ENCODE peak calls at places on chromosome 6, in ten cellular contexts. One of them, this sample, is unnamed. For H3K4me1, the result is how much of the 10 kb centered on the place peaks cover.

GRCh38 chr6:28742668-28743270 is 181.0 kb downstream of the TRIM27 start:
- DNase-seq in neural progenitor cell: peak
- DNase-seq in effector memory CD4-positive, alpha-beta T cell: no peak
- DNase-seq in testis: peak
- DNase-seq in stomach: no peak
- DNase-seq in heart right ventricle: no peak
- DNase-seq in psoas muscle: no peak
- DNase-seq in left ventricle myocardium inferior: no peak
- DNase-seq in neuronal stem cell: no peak
- DNase-seq in HAP-1: peak
- DNase-seq in this sample: no peak

GRCh38 chr6:137914530-137915193 is 47.6 kb downstream of the TNFAIP3 start:
- DNase-seq in neural progenitor cell: no peak
- DNase-seq in effector memory CD4-positive, alpha-beta T cell: no peak
- DNase-seq in testis: no peak
- DNase-seq in stomach: no peak
- DNase-seq in heart right ventricle: no peak
- DNase-seq in psoas muscle: no peak
- DNase-seq in left ventricle myocardium inferior: no peak
- DNase-seq in neuronal stem cell: no peak
- DNase-seq in HAP-1: no peak
- DNase-seq in this sample: no peak

GRCh38 chr6:72748759-72749158 is 126.9 kb downstream of the KCNQ5 start:
- DNase-seq in neural progenitor cell: no peak
- DNase-seq in effector memory CD4-positive, alpha-beta T cell: no peak
- DNase-seq in testis: no peak
- DNase-seq in stomach: no peak
- DNase-seq in heart right ventricle: no peak
- DNase-seq in psoas muscle: no peak
- DNase-seq in left ventricle myocardium inferior: no peak
- DNase-seq in neuronal stem cell: no peak
- DNase-seq in HAP-1: no peak
- DNase-seq in this sample: no peak

GRCh38 chr6:35415065-35415880 is 36.9 kb upstream of the FANCE start:
- DNase-seq in neural progenitor cell: peak
- DNase-seq in effector memory CD4-positive, alpha-beta T cell: no peak
- DNase-seq in testis: peak
- DNase-seq in stomach: peak
- DNase-seq in heart right ventricle: peak
- DNase-seq in psoas muscle: peak
- DNase-seq in left ventricle myocardium inferior: peak
- DNase-seq in neuronal stem cell: peak
- DNase-seq in HAP-1: no peak
- DNase-seq in this sample: peak

GRCh38 chr6:130482645-130483390 is 117.0 kb downstream of the TMEM200A start:
- DNase-seq in neural progenitor cell: no peak
- DNase-seq in effector memory CD4-positive, alpha-beta T cell: no peak
- DNase-seq in testis: no peak
- DNase-seq in stomach: no peak
- DNase-seq in heart right ventricle: no peak
- DNase-seq in psoas muscle: no peak
- DNase-seq in left ventricle myocardium inferior: no peak
- DNase-seq in neuronal stem cell: no peak
- DNase-seq in HAP-1: no peak
- DNase-seq in this sample: no peak

GRCh38 chr6:62272118-62272517 is 13.9 kb downstream of the KHDRBS2 start:
- DNase-seq in neural progenitor cell: no peak
- DNase-seq in effector memory CD4-positive, alpha-beta T cell: no peak
- DNase-seq in testis: no peak
- DNase-seq in stomach: no peak
- DNase-seq in heart right ventricle: no peak
- DNase-seq in psoas muscle: no peak
- DNase-seq in left ventricle myocardium inferior: no peak
- DNase-seq in neuronal stem cell: no peak
- DNase-seq in HAP-1: no peak
- DNase-seq in this sample: no peak

GRCh38 chr6:117951783-117952182 is 44.7 kb downstream of the SLC35F1 start:
- DNase-seq in neural progenitor cell: peak
- DNase-seq in effector memory CD4-positive, alpha-beta T cell: no peak
- DNase-seq in testis: no peak
- DNase-seq in stomach: no peak
- DNase-seq in heart right ventricle: no peak
- DNase-seq in psoas muscle: no peak
- DNase-seq in left ventricle myocardium inferior: no peak
- DNase-seq in neuronal stem cell: peak
- DNase-seq in HAP-1: no peak
- DNase-seq in this sample: no peak

GRCh38 chr6:170265655-170266054 is 25.2 kb downstream of the DLL1 start:
- DNase-seq in neural progenitor cell: no peak
- DNase-seq in effector memory CD4-positive, alpha-beta T cell: no peak
- DNase-seq in testis: no peak
- DNase-seq in stomach: peak
- DNase-seq in heart right ventricle: peak
- DNase-seq in psoas muscle: peak
- DNase-seq in left ventricle myocardium inferior: peak
- DNase-seq in neuronal stem cell: no peak
- DNase-seq in HAP-1: no peak
- DNase-seq in this sample: peak

GRCh38 chr6:124530926-124531325 is 431.3 kb upstream of the RNF217 start:
- DNase-seq in neural progenitor cell: no peak
- DNase-seq in effector memory CD4-positive, alpha-beta T cell: no peak
- DNase-seq in testis: no peak
- DNase-seq in stomach: no peak
- DNase-seq in heart right ventricle: no peak
- DNase-seq in psoas muscle: no peak
- DNase-seq in left ventricle myocardium inferior: no peak
- DNase-seq in neuronal stem cell: no peak
- DNase-seq in HAP-1: no peak
- DNase-seq in this sample: no peak

GRCh38 chr6:120526576-120526975 is 807.7 kb downstream of the TBC1D32 start:
- DNase-seq in neural progenitor cell: no peak
- DNase-seq in effector memory CD4-positive, alpha-beta T cell: no peak
- DNase-seq in testis: no peak
- DNase-seq in stomach: no peak
- DNase-seq in heart right ventricle: no peak
- DNase-seq in psoas muscle: no peak
- DNase-seq in left ventricle myocardium inferior: no peak
- DNase-seq in neuronal stem cell: no peak
- DNase-seq in HAP-1: no peak
- DNase-seq in this sample: no peak
- H3K4me1 ChIP-seq in neural progenitor cell: under half
- H3K4me1 ChIP-seq in effector memory CD4-positive, alpha-beta T cell: under half
- H3K4me1 ChIP-seq in testis: under half
- H3K4me1 ChIP-seq in stomach: under half
- H3K4me1 ChIP-seq in heart right ventricle: under half
- H3K4me1 ChIP-seq in psoas muscle: under half
- H3K4me1 ChIP-seq in left ventricle myocardium inferior: under half
- H3K4me1 ChIP-seq in neuronal stem cell: under half
- H3K4me1 ChIP-seq in HAP-1: under half
- H3K4me1 ChIP-seq in this sample: under half

GRCh38 chr6:151773382-151773781 is 34.1 kb upstream of the ESR1 start:
- DNase-seq in neural progenitor cell: no peak
- DNase-seq in effector memory CD4-positive, alpha-beta T cell: no peak
- DNase-seq in testis: no peak
- DNase-seq in stomach: no peak
- DNase-seq in heart right ventricle: no peak
- DNase-seq in psoas muscle: no peak
- DNase-seq in left ventricle myocardium inferior: no peak
- DNase-seq in neuronal stem cell: no peak
- DNase-seq in HAP-1: no peak
- DNase-seq in this sample: no peak
- H3K4me1 ChIP-seq in neural progenitor cell: under half
- H3K4me1 ChIP-seq in effector memory CD4-positive, alpha-beta T cell: under half
- H3K4me1 ChIP-seq in testis: under half
- H3K4me1 ChIP-seq in stomach: under half
- H3K4me1 ChIP-seq in heart right ventricle: under half
- H3K4me1 ChIP-seq in psoas muscle: under half
- H3K4me1 ChIP-seq in left ventricle myocardium inferior: under half
- H3K4me1 ChIP-seq in neuronal stem cell: under half
- H3K4me1 ChIP-seq in HAP-1: under half
- H3K4me1 ChIP-seq in this sample: under half

GRCh38 chr6:108582618-108583017 is 21.9 kb downstream of the FOXO3 start:
- DNase-seq in neural progenitor cell: no peak
- DNase-seq in effector memory CD4-positive, alpha-beta T cell: no peak
- DNase-seq in testis: no peak
- DNase-seq in stomach: no peak
- DNase-seq in heart right ventricle: no peak
- DNase-seq in psoas muscle: no peak
- DNase-seq in left ventricle myocardium inferior: no peak
- DNase-seq in neuronal stem cell: no peak
- DNase-seq in HAP-1: no peak
- DNase-seq in this sample: no peak
- H3K4me1 ChIP-seq in neural progenitor cell: under half
- H3K4me1 ChIP-seq in effector memory CD4-positive, alpha-beta T cell: under half
- H3K4me1 ChIP-seq in testis: half or more
- H3K4me1 ChIP-seq in stomach: half or more
- H3K4me1 ChIP-seq in heart right ventricle: half or more
- H3K4me1 ChIP-seq in psoas muscle: half or more
- H3K4me1 ChIP-seq in left ventricle myocardium inferior: half or more
- H3K4me1 ChIP-seq in neuronal stem cell: under half
- H3K4me1 ChIP-seq in HAP-1: under half
- H3K4me1 ChIP-seq in this sample: half or more

DNA sequence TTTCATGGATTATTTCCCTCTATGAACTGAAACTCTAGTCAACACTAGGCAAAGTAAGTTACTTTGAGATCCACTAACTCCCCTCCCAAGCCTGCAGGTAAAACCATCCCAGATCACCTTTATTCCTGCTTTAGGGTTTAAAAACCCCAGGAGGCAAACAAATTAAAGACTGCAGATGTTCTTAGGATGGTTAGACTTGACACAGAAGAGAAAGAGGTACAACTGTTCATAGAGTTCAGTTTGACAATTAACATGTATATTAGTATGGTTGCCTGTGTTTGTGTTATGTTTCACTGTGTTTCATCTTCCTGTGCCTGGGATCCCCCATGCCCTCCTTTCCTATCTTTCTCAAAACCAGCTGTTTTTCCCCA is 53.5 kb downstream of the RREB1 start:
- DNase-seq in neural progenitor cell: no peak
- DNase-seq in effector memory CD4-positive, alpha-beta T cell: no peak
- DNase-seq in testis: no peak
- DNase-seq in stomach: no peak
- DNase-seq in heart right ventricle: no peak
- DNase-seq in psoas muscle: no peak
- DNase-seq in left ventricle myocardium inferior: no peak
- DNase-seq in neuronal stem cell: no peak
- DNase-seq in HAP-1: no peak
- DNase-seq in this sample: no peak
- H3K4me1 ChIP-seq in neural progenitor cell: under half
- H3K4me1 ChIP-seq in effector memory CD4-positive, alpha-beta T cell: under half
- H3K4me1 ChIP-seq in testis: under half
- H3K4me1 ChIP-seq in stomach: half or more
- H3K4me1 ChIP-seq in heart right ventricle: half or more
- H3K4me1 ChIP-seq in psoas muscle: half or more
- H3K4me1 ChIP-seq in left ventricle myocardium inferior: half or more
- H3K4me1 ChIP-seq in neuronal stem cell: under half
- H3K4me1 ChIP-seq in HAP-1: under half
- H3K4me1 ChIP-seq in this sample: half or more

GRCh38 chr6:116685437-116685993 is 4.5 kb downstream of the KPNA5 start:
- DNase-seq in neural progenitor cell: no peak
- DNase-seq in effector memory CD4-positive, alpha-beta T cell: no peak
- DNase-seq in testis: no peak
- DNase-seq in stomach: no peak
- DNase-seq in heart right ventricle: no peak
- DNase-seq in psoas muscle: no peak
- DNase-seq in left ventricle myocardium inferior: no peak
- DNase-seq in neuronal stem cell: no peak
- DNase-seq in HAP-1: no peak
- DNase-seq in this sample: no peak

GRCh38 chr6:116695398-116695797 is 14.4 kb downstream of the KPNA5 start:
- DNase-seq in neural progenitor cell: no peak
- DNase-seq in effector memory CD4-positive, alpha-beta T cell: no peak
- DNase-seq in testis: no peak
- DNase-seq in stomach: no peak
- DNase-seq in heart right ventricle: no peak
- DNase-seq in psoas muscle: no peak
- DNase-seq in left ventricle myocardium inferior: no peak
- DNase-seq in neuronal stem cell: no peak
- DNase-seq in HAP-1: no peak
- DNase-seq in this sample: no peak

DNA sequence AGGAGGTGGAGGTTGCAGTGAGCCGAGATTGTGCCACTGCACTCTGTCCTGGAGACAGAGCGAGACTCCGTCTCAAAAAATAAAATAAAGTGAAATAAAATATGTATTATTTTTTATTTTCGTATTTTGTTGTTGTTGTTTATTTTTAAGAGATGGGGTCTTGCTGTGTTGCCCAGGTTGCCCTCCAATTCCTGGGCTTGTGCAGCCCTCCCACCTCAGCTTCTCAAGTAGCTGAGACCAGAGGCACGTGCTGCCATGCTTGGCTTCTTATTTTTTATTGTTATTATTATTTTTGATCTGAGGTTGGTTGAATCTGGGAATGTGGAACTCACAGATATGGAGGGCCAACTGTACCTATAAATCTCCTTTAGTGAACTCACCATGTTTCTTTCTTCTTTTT is 10.1 kb downstream of the KPNA5 start:
- DNase-seq in neural progenitor cell: no peak
- DNase-seq in effector memory CD4-positive, alpha-beta T cell: no peak
- DNase-seq in testis: no peak
- DNase-seq in stomach: no peak
- DNase-seq in heart right ventricle: no peak
- DNase-seq in psoas muscle: no peak
- DNase-seq in left ventricle myocardium inferior: no peak
- DNase-seq in neuronal stem cell: no peak
- DNase-seq in HAP-1: no peak
- DNase-seq in this sample: no peak
- H3K4me1 ChIP-seq in neural progenitor cell: under half
- H3K4me1 ChIP-seq in effector memory CD4-positive, alpha-beta T cell: under half
- H3K4me1 ChIP-seq in testis: under half
- H3K4me1 ChIP-seq in stomach: under half
- H3K4me1 ChIP-seq in heart right ventricle: under half
- H3K4me1 ChIP-seq in psoas muscle: under half
- H3K4me1 ChIP-seq in left ventricle myocardium inferior: under half
- H3K4me1 ChIP-seq in neuronal stem cell: under half
- H3K4me1 ChIP-seq in HAP-1: under half
- H3K4me1 ChIP-seq in this sample: under half